ENCODE peak calls at places on chromosomes 1 and 21, in ten cellular contexts. One of them, this sample, is unnamed.

GRCh38 chr1:206117151-206117948 is at the start of gene AVPR1B:
- DNase-seq in CD8-positive, alpha-beta T cell: no peak
- DNase-seq in H54: no peak
- DNase-seq in NCI-H2081: peak; percentile 43
- DNase-seq in astrocyte of the spinal cord: peak; percentile 8
- DNase-seq in stimulated activated CD8-positive, alpha-beta memory T cell treated with anti-CD3 and anti-CD28 coated beads, Interleukin-4, amount 100 ng/mL, for 1 hour: no peak
- DNase-seq in stimulated activated CD4-positive, alpha-beta T cell treated with anti-CD3 and anti-CD28 coated beads, TNF-alpha, amount 100 ng/mL, for 4 hours: peak; percentile 3
- DNase-seq in pancreas: peak; percentile 72
- DNase-seq in frontal cortex: peak; percentile 69
- DNase-seq in T-helper 9 cell: no peak
- DNase-seq in this sample: no peak

GRCh38 chr1:228403231-228403631 is 3.4 kb downstream of the TRIM11 start:
- DNase-seq in T-helper 9 cell: no peak
- DNase-seq in frontal cortex: no peak
- DNase-seq in pancreas: no peak
- DNase-seq in astrocyte of the spinal cord: no peak
- DNase-seq in stimulated activated CD4-positive, alpha-beta T cell treated with anti-CD3 and anti-CD28 coated beads, TNF-alpha, amount 100 ng/mL, for 4 hours: no peak
- DNase-seq in stimulated activated CD8-positive, alpha-beta memory T cell treated with anti-CD3 and anti-CD28 coated beads, Interleukin-4, amount 100 ng/mL, for 1 hour: no peak
- DNase-seq in CD8-positive, alpha-beta T cell: no peak
- DNase-seq in NCI-H2081: no peak
- DNase-seq in H54: no peak
- DNase-seq in this sample: no peak

GRCh38 chr1:39379187-39379586 is 112.2 kb upstream of the BMP8A start:
- DNase-seq in frontal cortex: no peak
- DNase-seq in T-helper 9 cell: no peak
- DNase-seq in CD8-positive, alpha-beta T cell: no peak
- DNase-seq in stimulated activated CD8-positive, alpha-beta memory T cell treated with anti-CD3 and anti-CD28 coated beads, Interleukin-4, amount 100 ng/mL, for 1 hour: no peak
- DNase-seq in stimulated activated CD4-positive, alpha-beta T cell treated with anti-CD3 and anti-CD28 coated beads, TNF-alpha, amount 100 ng/mL, for 4 hours: no peak
- DNase-seq in H54: no peak
- DNase-seq in astrocyte of the spinal cord: no peak
- DNase-seq in NCI-H2081: no peak
- DNase-seq in pancreas: no peak
- DNase-seq in this sample: no peak

GRCh38 chr1:108149796-108150467 is 50.2 kb downstream of the SLC25A24 start:
- DNase-seq in stimulated activated CD4-positive, alpha-beta T cell treated with anti-CD3 and anti-CD28 coated beads, TNF-alpha, amount 100 ng/mL, for 4 hours: no peak
- DNase-seq in NCI-H2081: no peak
- DNase-seq in CD8-positive, alpha-beta T cell: no peak
- DNase-seq in stimulated activated CD8-positive, alpha-beta memory T cell treated with anti-CD3 and anti-CD28 coated beads, Interleukin-4, amount 100 ng/mL, for 1 hour: no peak
- DNase-seq in T-helper 9 cell: no peak
- DNase-seq in astrocyte of the spinal cord: no peak
- DNase-seq in H54: no peak
- DNase-seq in pancreas: no peak
- DNase-seq in frontal cortex: no peak
- DNase-seq in this sample: no peak

GRCh38 chr21:28359300-28359699 is 633.4 kb downstream of the LTN1 start:
- DNase-seq in H54: no peak
- DNase-seq in stimulated activated CD8-positive, alpha-beta memory T cell treated with anti-CD3 and anti-CD28 coated beads, Interleukin-4, amount 100 ng/mL, for 1 hour: no peak
- DNase-seq in T-helper 9 cell: no peak
- DNase-seq in astrocyte of the spinal cord: no peak
- DNase-seq in pancreas: no peak
- DNase-seq in frontal cortex: no peak
- DNase-seq in stimulated activated CD4-positive, alpha-beta T cell treated with anti-CD3 and anti-CD28 coated beads, TNF-alpha, amount 100 ng/mL, for 4 hours: no peak
- DNase-seq in NCI-H2081: no peak
- DNase-seq in CD8-positive, alpha-beta T cell: no peak
- DNase-seq in this sample: no peak

GRCh38 chr21:28781602-28782274 is 210.9 kb downstream of the LTN1 start:
- DNase-seq in CD8-positive, alpha-beta T cell: no peak
- DNase-seq in astrocyte of the spinal cord: no peak
- DNase-seq in NCI-H2081: no peak
- DNase-seq in H54: peak; percentile 9
- DNase-seq in pancreas: no peak
- DNase-seq in frontal cortex: no peak
- DNase-seq in stimulated activated CD8-positive, alpha-beta memory T cell treated with anti-CD3 and anti-CD28 coated beads, Interleukin-4, amount 100 ng/mL, for 1 hour: no peak
- DNase-seq in stimulated activated CD4-positive, alpha-beta T cell treated with anti-CD3 and anti-CD28 coated beads, TNF-alpha, amount 100 ng/mL, for 4 hours: no peak
- DNase-seq in T-helper 9 cell: no peak
- DNase-seq in this sample: no peak

GRCh38 chr1:223731076-223731770 is 18.9 kb downstream of the CAPN2 start:
- DNase-seq in stimulated activated CD4-positive, alpha-beta T cell treated with anti-CD3 and anti-CD28 coated beads, TNF-alpha, amount 100 ng/mL, for 4 hours: no peak
- DNase-seq in astrocyte of the spinal cord: peak; percentile 65
- DNase-seq in T-helper 9 cell: no peak
- DNase-seq in frontal cortex: peak; percentile 52
- DNase-seq in CD8-positive, alpha-beta T cell: no peak
- DNase-seq in NCI-H2081: no peak
- DNase-seq in pancreas: no peak
- DNase-seq in stimulated activated CD8-positive, alpha-beta memory T cell treated with anti-CD3 and anti-CD28 coated beads, Interleukin-4, amount 100 ng/mL, for 1 hour: no peak
- DNase-seq in H54: no peak
- DNase-seq in this sample: no peak

GRCh38 chr1:196255762-196256161 is 352.5 kb downstream of the KCNT2 start:
- DNase-seq in astrocyte of the spinal cord: no peak
- DNase-seq in frontal cortex: no peak
- DNase-seq in H54: no peak
- DNase-seq in pancreas: no peak
- DNase-seq in stimulated activated CD8-positive, alpha-beta memory T cell treated with anti-CD3 and anti-CD28 coated beads, Interleukin-4, amount 100 ng/mL, for 1 hour: no peak
- DNase-seq in stimulated activated CD4-positive, alpha-beta T cell treated with anti-CD3 and anti-CD28 coated beads, TNF-alpha, amount 100 ng/mL, for 4 hours: no peak
- DNase-seq in NCI-H2081: no peak
- DNase-seq in T-helper 9 cell: no peak
- DNase-seq in CD8-positive, alpha-beta T cell: no peak
- DNase-seq in this sample: no peak

GRCh38 chr1:1185101-1185765 is 11.6 kb downstream of the TTLL10 start:
- DNase-seq in pancreas: peak; percentile 68
- DNase-seq in T-helper 9 cell: no peak
- DNase-seq in CD8-positive, alpha-beta T cell: no peak
- DNase-seq in astrocyte of the spinal cord: no peak
- DNase-seq in NCI-H2081: no peak
- DNase-seq in H54: no peak
- DNase-seq in stimulated activated CD8-positive, alpha-beta memory T cell treated with anti-CD3 and anti-CD28 coated beads, Interleukin-4, amount 100 ng/mL, for 1 hour: no peak
- DNase-seq in frontal cortex: no peak
- DNase-seq in stimulated activated CD4-positive, alpha-beta T cell treated with anti-CD3 and anti-CD28 coated beads, TNF-alpha, amount 100 ng/mL, for 4 hours: no peak
- DNase-seq in this sample: no peak

This sample was measured in esophagus squamous epithelium.